ENCODE peak calls at places on chromosome 18, in seven cellular contexts. M is prostate gland; S is substantia nigra; C is body of pancreas; V is CD8-positive, alpha-beta T cell; X is CD8-positive, alpha-beta memory T cell; H is ovary. I is an unnamed sample.

GRCh38 chr18:48554610-48555400 is 16.0 kb downstream of the CTIF start:
- DNase-seq in C (no peak), M (no peak), S (no peak), X (no peak), V (no peak), H (no peak), I (no peak)

GRCh38 chr18:60277855-60278480 is 94.6 kb downstream of the MC4R start:
- DNase-seq in M (no peak), X (no peak), C (no peak), H (no peak), V (no peak), S (no peak), I (no peak)

GRCh38 chr18:62857278-62857976 is 142.1 kb downstream of the PHLPP1 start:
- DNase-seq in M (no peak), C (no peak), X (no peak), S (no peak), H (no peak), V (no peak), I (no peak)

GRCh38 chr18:25921677-25922421 is 168.6 kb downstream of the SS18 start:
- DNase-seq in V (no peak), C (peak), H (no peak), X (peak), M (peak), S (no peak), I (no peak)

GRCh38 chr18:3508576-3509559 is 58.9 kb downstream of the TGIF1 start:
- DNase-seq in C (no peak), H (no peak), X (no peak), M (no peak), S (no peak), V (no peak), I (no peak)

GRCh38 chr18:76364282-76365259 is 130.5 kb downstream of the ZNF516 start:
- DNase-seq in X (no peak), S (no peak), H (no peak), C (no peak), M (no peak), V (no peak), I (no peak)

GRCh38 chr18:8977701-8978100 is 124.8 kb upstream of the NDUFV2 start:
- DNase-seq in X (no peak), V (no peak), C (no peak), S (no peak), M (no peak), H (no peak), I (no peak)

GRCh38 chr18:37019157-37019571 is 190.2 kb downstream of the KIAA1328 start:
- DNase-seq in M (no peak), H (no peak), C (no peak), X (no peak), S (no peak), V (no peak), I (no peak)

GRCh38 chr18:24631238-24632025 is 171.0 kb downstream of the HRH4 start:
- DNase-seq in S (no peak), C (no peak), M (no peak), X (no peak), H (no peak), V (no peak), I (no peak)

GRCh38 chr18:4593895-4594294 is 138.8 kb upstream of the DLGAP1 start:
- DNase-seq in H (no peak), M (no peak), X (no peak), V (no peak), S (no peak), C (no peak), I (no peak)

GRCh38 chr18:78754311-78755043 is 225.1 kb upstream of the SALL3 start:
- DNase-seq in H (no peak), M (no peak), V (no peak), X (no peak), C (no peak), S (no peak), I (peak)

GRCh38 chr18:12287684-12288405 is 20.2 kb upstream of the TUBB6 start:
- DNase-seq in V (no peak), S (no peak), C (peak), X (no peak), H (peak), M (peak), I (peak)

GRCh38 chr18:183769-184168 is 25.4 kb downstream of the USP14 start:
- DNase-seq in H (no peak), V (no peak), M (peak), C (no peak), S (no peak), X (no peak), I (no peak)

GRCh38 chr18:65988371-65988770 is 237.6 kb downstream of the CDH7 start:
- DNase-seq in C (no peak), H (no peak), V (no peak), S (no peak), M (no peak), X (no peak), I (no peak)

GRCh38 chr18:79603321-79604204 is 76.0 kb upstream of the CTDP1 start:
- DNase-seq in C (no peak), V (no peak), H (no peak), S (no peak), M (no peak), X (no peak), I (peak)

GRCh38 chr18:75307530-75307929 is 96.9 kb downstream of the TSHZ1 start:
- DNase-seq in H (no peak), C (no peak), M (no peak), S (no peak), X (no peak), V (no peak), I (no peak)

GRCh38 chr18:26307161-26307773 is 81.0 kb downstream of the TAF4B start:
- DNase-seq in C (peak), H (no peak), V (no peak), X (no peak), M (peak), S (no peak), I (no peak)

GRCh38 chr18:79394438-79395307 is 1.1 kb upstream of the NFATC1 start:
- DNase-seq in C (peak), H (peak), V (peak), M (no peak), X (peak), S (no peak), I (peak)

GRCh38 chr18:39751161-39751560 is 2185.6 kb upstream of the CELF4 start:
- DNase-seq in C (no peak), X (no peak), S (no peak), M (no peak), V (no peak), H (no peak), I (no peak)

GRCh38 chr18:68564961-68565360 is 149.9 kb downstream of the TMX3 start:
- DNase-seq in C (no peak), S (no peak), V (no peak), H (no peak), X (no peak), M (no peak), I (no peak)

GRCh38 chr18:48975817-48976649 is 25.3 kb upstream of the SMAD7 start:
- DNase-seq in H (peak), M (peak), C (peak), S (no peak), X (peak), V (peak), I (peak)

GRCh38 chr18:39635966-39636365 is 2070.4 kb upstream of the CELF4 start:
- DNase-seq in C (no peak), X (no peak), M (no peak), H (no peak), S (no peak), V (no peak), I (no peak)

GRCh38 chr18:3255611-3256165 is 6.2 kb upstream of the MYL12B start:
- DNase-seq in V (no peak), C (no peak), S (no peak), X (no peak), H (no peak), M (no peak), I (no peak)

GRCh38 chr18:49456794-49457193 is 3.7 kb downstream of the DYM start:
- DNase-seq in M (no peak), S (no peak), C (no peak), X (no peak), V (no peak), H (no peak), I (no peak)

GRCh38 chr18:69752737-69753380 is 194.8 kb downstream of the CD226 start:
- DNase-seq in X (no peak), C (no peak), V (no peak), H (no peak), S (no peak), M (no peak), I (no peak)

GRCh38 chr18:39799010-39799409 is 2156.0 kb upstream of the PIK3C3 start:
- DNase-seq in M (no peak), H (no peak), V (no peak), S (no peak), C (no peak), X (no peak), I (no peak)

DNA sequence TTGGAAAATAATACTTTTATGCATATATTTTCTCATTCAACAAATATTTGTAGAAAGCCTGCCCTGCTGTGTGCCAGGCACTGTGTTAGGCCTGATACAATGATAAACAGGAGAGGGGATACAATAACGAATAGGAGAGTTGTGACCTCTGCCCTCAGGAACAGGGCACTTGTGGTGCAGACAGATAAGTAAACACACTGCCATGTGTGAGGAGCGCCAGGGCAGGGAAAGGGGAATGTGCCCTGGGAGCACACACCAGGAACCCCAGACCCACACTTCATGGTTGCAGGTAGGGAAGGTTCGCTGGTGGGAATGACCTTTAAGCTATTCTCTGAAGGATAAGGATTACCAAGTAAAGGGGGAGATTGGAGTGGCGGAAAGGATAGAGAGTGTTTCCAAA is 42.2 kb upstream of the DSC1 start:
- DNase-seq in M (no peak), S (no peak), X (no peak), C (no peak), H (no peak), V (no peak), I (no peak)
- H3K27ac ChIP-seq in M (peak), S (no peak), X (no peak), C (no peak), H (no peak), V (no peak), I (no peak)

GRCh38 chr18:10033038-10033437 is 119.2 kb downstream of the VAPA start:
- DNase-seq in M (no peak), C (peak), V (no peak), S (no peak), H (no peak), X (no peak), I (no peak)
- H3K27ac ChIP-seq in M (no peak), C (peak), V (peak), S (peak), H (peak), X (no peak), I (peak)

DNA sequence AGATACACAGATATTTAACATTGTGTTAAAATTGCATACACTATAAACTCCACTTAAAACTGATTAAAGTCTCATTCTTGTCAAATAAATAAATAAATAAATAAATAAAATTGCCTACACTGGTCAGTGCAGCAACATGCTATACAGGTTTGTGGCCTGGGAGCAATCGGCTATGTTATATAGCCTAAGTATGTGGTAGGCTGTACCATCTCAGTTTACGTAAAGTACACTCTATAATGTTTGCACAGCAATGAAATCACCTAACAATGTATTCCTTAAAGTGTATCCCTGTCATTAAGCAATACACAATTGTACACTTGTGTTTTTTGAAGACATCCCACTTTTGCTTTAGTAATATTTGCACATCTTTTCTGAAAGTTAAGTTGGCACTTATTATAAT is 337.7 kb upstream of the SETBP1 start:
- DNase-seq in H (no peak), X (no peak), V (no peak), S (no peak), C (no peak), M (no peak), I (no peak)
- H3K27ac ChIP-seq in H (no peak), X (no peak), V (no peak), S (no peak), C (no peak), M (no peak), I (no peak)

DNA sequence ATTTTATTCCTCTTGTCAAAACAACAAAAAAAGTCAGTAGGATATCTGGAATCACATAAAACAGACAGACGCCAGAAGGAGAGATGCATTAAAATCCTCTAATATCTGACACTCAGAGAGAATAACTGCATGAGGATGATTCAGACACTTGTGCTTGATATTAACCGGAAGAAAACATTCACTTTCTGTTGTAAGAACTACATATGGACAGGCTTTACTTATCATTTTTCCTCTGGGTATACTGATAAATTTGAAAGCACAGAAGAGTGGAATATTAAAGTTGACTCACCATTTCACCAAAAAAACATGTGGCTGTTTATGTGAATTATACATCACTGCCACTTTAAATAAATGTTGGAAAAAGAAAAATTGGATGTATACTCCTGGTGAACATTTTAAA is 589.1 kb upstream of the CDH2 start:
- DNase-seq in C (no peak), M (no peak), V (no peak), X (no peak), H (no peak), S (no peak), I (no peak)
- H3K27ac ChIP-seq in C (no peak), M (no peak), V (no peak), X (no peak), H (no peak), S (no peak), I (no peak)

DNA sequence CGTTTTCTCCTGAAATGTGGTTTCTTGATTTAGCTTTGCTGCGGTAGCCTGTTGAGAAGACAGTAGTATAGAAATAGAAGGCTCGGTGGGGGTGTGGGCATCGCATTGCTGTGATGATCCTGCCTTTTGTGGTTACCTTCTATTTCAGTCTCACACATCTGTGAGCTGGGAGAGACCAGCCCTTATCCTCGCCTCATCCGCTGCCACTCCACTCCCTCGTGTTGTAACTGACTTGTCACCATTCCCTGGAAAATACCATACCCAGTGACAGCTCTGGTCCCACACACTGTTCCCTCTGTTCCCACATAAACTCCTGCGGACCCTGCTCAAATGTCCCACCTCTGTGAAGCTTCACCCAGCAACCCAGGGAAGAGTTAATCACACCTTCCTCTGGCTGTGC is 114.4 kb downstream of the MAPK4 start:
- DNase-seq in V (no peak), X (no peak), M (no peak), S (no peak), H (no peak), C (no peak), I (no peak)
- H3K27ac ChIP-seq in V (no peak), X (no peak), M (no peak), S (no peak), H (no peak), C (no peak), I (no peak)